ENCODE peak calls at places on chromosomes 12 and 14, in four cellular contexts. U is HepG2, Y is GM12878, T is K562. S is an unnamed sample.

GRCh38 chr14:44989497-44990440 is 27.8 kb downstream of the TOGARAM1 start:
- DNase-seq in Y (no peak), T (no peak), U (no peak), S (no peak)

GRCh38 chr12:44021471-44021971 is 185.6 kb downstream of the TMEM117 start:
- DNase-seq in Y (peak; percentile 40), U (no peak), T (no peak), S (no peak)

GRCh38 chr12:121175383-121176119 is 34.4 kb upstream of the P2RX4 start:
- DNase-seq in U (no peak), T (peak; percentile 48), Y (no peak), S (no peak)

GRCh38 chr12:68854078-68854468 is 46.1 kb downstream of the MDM2 start:
- DNase-seq in U (no peak), T (no peak), Y (no peak), S (no peak)

GRCh38 chr14:51424569-51425251 is 184.7 kb downstream of the TMX1 start:
- DNase-seq in U (no peak), T (no peak), Y (no peak), S (no peak)

GRCh38 chr12:59736786-59737185 is 141.0 kb downstream of the SLC16A7 start:
- DNase-seq in T (no peak), U (no peak), Y (no peak), S (no peak)

GRCh38 chr12:49019435-49020317 is 1.1 kb upstream of the PRKAG1 start:
- DNase-seq in Y (no peak), T (peak; percentile 79), U (peak; percentile 39), S (peak; percentile 67)

GRCh38 chr14:65095633-65096205 is 6.6 kb downstream of the MAX start:
- DNase-seq in U (no peak), Y (no peak), T (no peak), S (no peak)

GRCh38 chr14:86774916-86775315 is 1218.1 kb downstream of the GALC start:
- DNase-seq in Y (no peak), T (no peak), U (no peak), S (no peak)

GRCh38 chr12:109586385-109587296 is 13.0 kb downstream of the MVK start:
- DNase-seq in Y (no peak), T (no peak), U (peak; percentile 82), S (no peak)

GRCh38 chr12:131536337-131536736 is 174.6 kb upstream of the SFSWAP start:
- DNase-seq in Y (no peak), U (no peak), T (no peak), S (no peak)

GRCh38 chr12:112782250-112782649 is 9.3 kb upstream of the RPH3A start:
- DNase-seq in T (no peak), U (no peak), Y (no peak), S (no peak)

GRCh38 chr14:104519721-104520120 is 59.8 kb upstream of the C14orf180 start:
- DNase-seq in Y (no peak), U (no peak), T (no peak), S (no peak)

GRCh38 chr12:34219046-34219770 is 196.9 kb downstream of the ALG10 start:
- DNase-seq in Y (no peak), U (no peak), T (no peak), S (no peak)

GRCh38 chr12:68579254-68579653 is 31.4 kb upstream of the RAP1B start:
- DNase-seq in T (no peak), Y (no peak), U (no peak), S (no peak)

GRCh38 chr12:128825845-128826244 is 2.1 kb upstream of the SLC15A4 start:
- DNase-seq in U (no peak), Y (no peak), T (no peak), S (no peak)

GRCh38 chr12:27085654-27086053 is 3.3 kb upstream of the C12orf71 start:
- DNase-seq in Y (no peak), U (no peak), T (no peak), S (no peak)

GRCh38 chr12:101298426-101298825 is 18.5 kb downstream of the UTP20 start:
- DNase-seq in T (no peak), Y (no peak), U (no peak), S (no peak)

GRCh38 chr12:27626239-27626638 is 70.0 kb upstream of the REP15 start:
- DNase-seq in Y (no peak), U (no peak), T (no peak), S (no peak)

GRCh38 chr14:91872011-91872476 is 4.7 kb upstream of the TC2N start:
- DNase-seq in U (peak; percentile 8), T (no peak), Y (peak; percentile 64), S (peak; percentile 61)

GRCh38 chr12:25284024-25284423 is 33.3 kb upstream of the KRAS start:
- DNase-seq in T (no peak), Y (no peak), U (no peak), S (no peak)

GRCh38 chr12:102948941-102949352 is 8.5 kb upstream of the ASCL1 start:
- DNase-seq in U (peak; percentile 10), T (peak; percentile 45), Y (no peak), S (peak; percentile 47)
- TF ChIP-seq CHD4 in U (no peak), T (no peak), Y (no peak), S (no peak)

GRCh38 chr12:99810718-99811593 is 163.4 kb downstream of the GARIN6 start:
- DNase-seq in Y (no peak), T (no peak), U (peak; percentile 9), S (peak; percentile 20)
- TF ChIP-seq POLR2AphosphoS2 in Y (no peak), T (no peak), U (no peak), S (no peak)

GRCh38 chr12:82937151-82937550 is 250.4 kb downstream of the TMTC2 start:
- DNase-seq in T (no peak), Y (no peak), U (no peak), S (no peak)

GRCh38 chr12:82942521-82942920 is 255.8 kb downstream of the TMTC2 start:
- DNase-seq in Y (no peak), T (no peak), U (no peak), S (no peak)

GRCh38 chr12:82948462-82948861 is 261.8 kb downstream of the TMTC2 start:
- DNase-seq in U (no peak), T (no peak), Y (no peak), S (no peak)

DNA sequence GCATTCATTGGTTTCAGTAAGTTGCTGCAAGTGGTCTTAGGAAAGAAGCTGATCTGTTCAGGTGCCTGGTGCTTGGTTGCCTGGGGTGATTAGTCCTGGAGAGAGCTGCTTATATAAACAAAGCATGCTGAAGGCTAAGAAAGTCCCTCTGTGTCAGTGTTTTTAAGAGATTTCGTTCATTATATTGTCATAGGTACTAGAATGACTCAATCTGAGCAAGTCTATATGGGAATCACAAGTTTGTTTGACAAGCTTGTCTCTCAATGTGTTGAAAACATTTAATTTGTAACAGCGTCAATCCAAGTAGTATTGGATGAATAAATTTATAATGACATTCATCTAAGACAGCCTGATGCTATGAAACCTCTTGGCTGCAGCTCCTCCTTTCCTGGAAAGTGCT is 256.3 kb downstream of the TMTC2 start:
- DNase-seq in U (no peak), T (no peak), Y (no peak), S (no peak)
- TF ChIP-seq JUNB in U (no peak), T (no peak), Y (peak; percentile 23), S (no peak)

DNA sequence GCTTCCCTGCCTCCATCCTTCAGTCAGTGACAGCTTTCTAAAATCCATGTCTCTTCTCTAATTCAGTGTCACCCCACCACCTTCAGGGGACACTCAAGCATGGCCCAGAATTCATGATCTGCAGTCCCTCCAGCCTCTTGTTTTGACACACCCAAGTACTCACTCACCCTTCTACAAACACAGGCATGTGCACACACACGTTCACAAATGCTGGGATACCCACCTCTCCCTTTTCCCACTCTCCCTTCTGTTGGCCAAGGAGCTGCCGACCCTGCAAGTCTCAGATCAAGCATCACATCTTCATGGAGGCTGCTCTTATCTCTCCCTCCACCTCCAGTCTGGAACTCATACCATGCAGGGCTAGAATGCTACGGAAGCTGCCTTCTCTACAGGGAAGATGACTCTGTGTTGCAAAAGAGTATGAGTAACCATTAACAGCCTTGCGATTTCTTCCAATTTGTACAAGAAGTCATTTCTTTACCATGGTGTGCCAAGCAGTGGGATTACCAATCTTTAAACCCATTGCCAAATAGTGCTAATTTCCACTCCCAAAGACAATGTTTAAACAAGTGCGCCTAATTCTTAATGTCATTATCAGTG is 196.1 kb downstream of the BCL11B start:
- DNase-seq in T (no peak), U (no peak), Y (no peak), S (no peak)
- TF ChIP-seq CHD4 in T (no peak), U (no peak), Y (no peak), S (no peak)

DNA sequence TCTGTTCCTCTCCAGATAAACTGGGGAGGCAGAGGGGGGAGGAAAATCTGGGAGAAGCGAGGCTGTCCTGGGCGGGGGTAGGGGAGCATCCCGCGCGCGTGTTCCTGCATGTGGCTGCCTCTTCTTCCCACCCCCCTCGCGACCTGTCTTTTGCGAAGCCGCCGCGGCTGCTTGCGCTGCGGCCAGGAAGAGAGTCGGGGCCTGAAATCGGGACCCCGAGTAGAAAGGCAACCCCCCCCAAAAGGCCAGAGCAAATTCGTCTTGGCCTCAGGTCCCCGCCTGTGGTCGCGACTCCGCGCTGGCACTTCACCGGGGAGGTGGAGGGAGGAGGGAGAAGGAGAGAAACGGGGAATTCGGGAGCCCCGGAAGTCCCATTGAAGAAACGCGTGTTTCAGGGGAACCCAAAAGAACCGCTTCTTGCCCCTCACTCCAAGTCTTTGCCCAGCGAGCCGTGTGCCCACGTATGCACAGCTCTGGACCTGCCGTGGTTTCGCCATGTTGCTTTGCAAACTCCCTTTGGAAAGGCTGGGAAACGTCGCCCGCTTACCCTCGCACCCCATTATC is 916 bp downstream of the CCND2 start:
- DNase-seq in Y (no peak), T (peak; percentile 15), U (no peak), S (no peak)
- TF ChIP-seq POLR2AphosphoS2 in Y (no peak), T (no peak), U (no peak), S (no peak)

GRCh38 chr14:72961579-72962335 is 35.5 kb downstream of the DCAF4 start:
- DNase-seq in U (no peak), T (no peak), Y (no peak), S (peak; percentile 47)

GRCh38 chr14:72958548-72958947 is 32.3 kb downstream of the DCAF4 start:
- DNase-seq in T (no peak), U (no peak), Y (no peak), S (no peak)

GRCh38 chr14:72965249-72965648 is 39.0 kb downstream of the DCAF4 start:
- DNase-seq in Y (no peak), U (peak; percentile 24), T (no peak), S (peak; percentile 19)

GRCh38 chr14:72966038-72966437 is 39.8 kb downstream of the DCAF4 start:
- DNase-seq in Y (no peak), U (no peak), T (no peak), S (no peak)

DNA sequence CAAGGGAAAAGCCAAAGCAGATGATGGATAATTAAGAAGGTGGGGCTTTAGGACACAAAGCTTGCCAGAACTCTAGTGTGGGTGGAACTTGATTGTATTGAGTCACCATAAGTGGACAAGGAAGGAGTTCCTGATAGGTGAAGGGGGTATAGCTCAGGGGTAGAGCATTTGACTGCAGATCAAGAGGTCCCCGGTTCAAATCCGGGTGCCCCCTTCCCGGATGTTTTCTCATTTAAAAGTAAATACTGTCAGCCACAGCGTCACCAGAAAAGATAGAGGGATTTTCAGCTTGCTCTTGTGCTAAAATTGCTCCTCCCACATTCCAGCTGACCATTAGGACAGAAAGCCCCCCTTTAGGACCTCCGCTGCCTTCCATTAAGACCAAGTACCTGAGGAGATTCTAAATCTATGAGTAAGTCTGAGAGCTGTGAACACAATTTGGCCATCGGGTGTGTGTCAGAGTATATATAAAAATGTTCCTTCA is 36.6 kb downstream of the DCAF4 start:
- DNase-seq in U (peak; percentile 48), T (peak; percentile 62), Y (no peak), S (peak; percentile 84)
- TF ChIP-seq JUNB in U (no peak), T (no peak), Y (no peak), S (no peak)

GRCh38 chr14:58238252-58239247 is 6.1 kb upstream of the PSMA3 start:
- DNase-seq in U (no peak), Y (no peak), T (peak; percentile 33), S (no peak)
- TF ChIP-seq CHD4 in U (no peak), Y (no peak), T (no peak), S (no peak)

S was measured in A549.